ENCODE peak calls at places on chromosomes 1 and 21, in five cellular contexts. O is mammary epithelial cell, T is left ventricle myocardium inferior, A is tibial nerve, I is aorta. G is an unnamed sample. For H3K36me3, the result is how much of the 10 kb centered on the place peaks cover.

GRCh38 chr1:66464802-66465201 is 69.2 kb upstream of the SGIP1 start:
- DNase-seq in O (peak), T (no peak), A (no peak), I (no peak), G (no peak)

GRCh38 chr1:38482080-38482826 is 377.3 kb downstream of the RRAGC start:
- DNase-seq in O (no peak), T (no peak), A (no peak), I (no peak), G (no peak)

GRCh38 chr1:84367219-84367618 is 31.1 kb upstream of the DNASE2B start:
- DNase-seq in O (no peak), T (no peak), A (no peak), I (no peak), G (no peak)

GRCh38 chr1:44316231-44316759 is 38.8 kb downstream of the ERI3 start:
- DNase-seq in O (no peak), T (no peak), A (no peak), I (no peak), G (no peak)

GRCh38 chr1:230752407-230752806 is 5.2 kb downstream of the CAPN9 start:
- DNase-seq in O (no peak), T (no peak), A (no peak), I (no peak), G (no peak)

GRCh38 chr1:156079762-156080597 is 2.3 kb downstream of the MEX3A start:
- DNase-seq in O (no peak), T (no peak), A (no peak), I (no peak), G (no peak)

GRCh38 chr1:56301791-56302190 is 277.6 kb downstream of the PLPP3 start:
- DNase-seq in O (no peak), T (no peak), A (no peak), I (no peak), G (no peak)

GRCh38 chr21:41169258-41169576 is 1.3 kb downstream of the BACE2 start:
- DNase-seq in O (no peak), T (no peak), A (no peak), I (no peak), G (no peak)

GRCh38 chr21:44773291-44773932 is 28.2 kb downstream of the UBE2G2 start:
- DNase-seq in O (no peak), T (no peak), A (no peak), I (no peak), G (no peak)
- H3K27ac ChIP-seq in O (no peak), T (no peak), A (no peak), I (no peak), G (no peak)

GRCh38 chr21:45279446-45280177 is 8.1 kb downstream of the POFUT2 start:
- DNase-seq in O (no peak), T (no peak), A (peak), I (no peak), G (peak)
- H3K36me3 ChIP-seq in O (under half), T (half or more), A (half or more), I (under half), G (half or more)

GRCh38 chr1:28190996-28191645 is 14.6 kb upstream of the PTAFR start:
- DNase-seq in O (no peak), T (no peak), A (no peak), I (no peak), G (no peak)
- H3K27ac ChIP-seq in O (no peak), T (peak), A (no peak), I (no peak), G (no peak)

GRCh38 chr1:205620269-205620668 is 11.5 kb downstream of the ELK4 start:
- DNase-seq in O (no peak), T (no peak), A (no peak), I (no peak), G (no peak)
- H3K36me3 ChIP-seq in O (under half), T (half or more), A (half or more), I (under half), G (half or more)

DNA sequence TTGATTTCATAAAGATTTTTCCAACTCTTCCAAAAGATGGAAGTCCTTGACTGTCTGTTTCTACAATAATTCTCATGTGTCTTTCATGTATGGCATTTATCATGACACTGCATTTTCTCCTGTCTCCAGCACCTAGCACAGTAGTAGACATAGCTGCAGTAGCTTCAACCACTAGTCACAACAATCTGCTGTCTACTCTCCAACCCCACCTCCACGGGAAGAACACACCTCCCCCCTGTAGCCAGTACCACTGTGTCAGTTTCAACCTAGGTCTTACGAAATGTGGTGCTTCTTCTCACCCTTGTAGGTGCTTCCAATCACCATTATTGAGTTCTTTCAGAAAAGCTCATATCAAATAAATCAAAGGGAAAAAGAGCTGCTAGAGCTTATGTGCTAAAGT is 425.1 kb upstream of the ADAMTS5 start:
- DNase-seq in O (no peak), T (no peak), A (no peak), I (no peak), G (no peak)
- H3K27ac ChIP-seq in O (no peak), T (no peak), A (no peak), I (no peak), G (peak)

DNA sequence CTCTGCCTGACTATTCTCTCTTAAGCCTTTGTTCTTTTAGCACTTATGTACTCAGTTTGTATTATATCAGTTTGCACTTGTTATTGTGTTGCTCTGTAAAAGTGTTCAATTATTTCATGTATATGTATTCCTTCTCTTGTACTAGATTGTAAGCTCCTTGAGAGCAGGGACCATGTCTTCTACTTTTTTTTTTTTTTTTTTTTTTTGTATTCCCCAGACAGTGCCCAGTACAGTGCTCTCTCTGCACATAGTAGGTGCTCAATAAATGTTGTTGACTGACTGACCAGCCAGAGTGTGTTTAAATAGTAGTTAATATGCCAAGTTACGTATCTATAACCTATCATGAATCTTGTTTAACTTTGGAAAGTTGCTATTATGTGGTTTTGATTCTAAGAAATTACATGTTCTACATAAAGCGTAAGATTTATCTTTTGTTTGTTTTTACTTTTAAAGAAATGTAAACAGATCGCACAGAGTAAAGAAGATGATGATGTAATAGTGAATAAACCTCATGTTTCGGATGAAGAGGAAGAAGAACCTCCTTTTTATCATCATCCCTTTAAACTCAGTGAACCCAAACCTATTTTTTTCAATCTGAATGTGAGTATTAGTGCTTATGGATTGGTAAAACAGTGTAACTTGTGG is 16.1 kb downstream of the SON start:
- DNase-seq in O (no peak), T (no peak), A (no peak), I (no peak), G (no peak)
- H3K36me3 ChIP-seq in O (half or more), T (half or more), A (half or more), I (under half), G (half or more)

GRCh38 chr1:206491592-206491991 is 15.7 kb upstream of the RASSF5 start:
- DNase-seq in O (no peak), T (no peak), A (no peak), I (no peak), G (no peak)
- H3K27ac ChIP-seq in O (no peak), T (no peak), A (no peak), I (no peak), G (no peak)

GRCh38 chr1:151661728-151662127 is 49.9 kb downstream of the SNX27 start:
- DNase-seq in O (no peak), T (no peak), A (no peak), I (no peak), G (no peak)
- H3K36me3 ChIP-seq in O (under half), T (half or more), A (half or more), I (under half), G (under half)

DNA sequence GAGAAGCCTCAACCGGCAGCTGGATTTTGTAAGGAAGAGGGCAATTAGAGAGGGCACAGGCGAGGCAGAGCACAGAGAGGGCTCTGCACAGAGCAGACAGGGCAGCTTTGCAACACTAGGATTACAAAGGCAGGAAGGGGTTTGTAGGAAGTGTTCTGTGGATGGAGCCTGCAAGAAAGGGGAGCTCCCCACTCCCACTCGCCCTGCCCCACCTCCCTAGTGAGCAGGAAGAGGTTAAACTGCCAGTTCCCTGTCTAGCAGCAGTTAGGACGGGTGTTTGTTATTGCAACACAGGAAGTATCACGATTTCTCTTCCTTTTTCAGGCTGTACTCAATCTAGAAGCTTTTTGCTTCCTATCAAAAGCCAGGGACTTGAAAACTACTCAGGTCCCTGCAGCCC is 63.3 kb upstream of the LRRC8D start:
- DNase-seq in O (no peak), T (peak), A (no peak), I (no peak), G (no peak)
- H3K27ac ChIP-seq in O (no peak), T (peak), A (no peak), I (no peak), G (no peak)

GRCh38 chr1:223785808-223786207 is 59.9 kb downstream of the TP53BP2 start:
- DNase-seq in O (no peak), T (no peak), A (no peak), I (no peak), G (no peak)

GRCh38 chr1:223780318-223780717 is 65.4 kb downstream of the TP53BP2 start:
- DNase-seq in O (no peak), T (no peak), A (no peak), I (no peak), G (no peak)

GRCh38 chr1:223780926-223781325 is 64.8 kb downstream of the TP53BP2 start:
- DNase-seq in O (no peak), T (no peak), A (no peak), I (no peak), G (no peak)

GRCh38 chr1:223784541-223784940 is 61.2 kb downstream of the TP53BP2 start:
- DNase-seq in O (no peak), T (no peak), A (no peak), I (no peak), G (no peak)

GRCh38 chr1:223783676-223784075 is 62.1 kb downstream of the TP53BP2 start:
- DNase-seq in O (no peak), T (no peak), A (no peak), I (no peak), G (no peak)
- H3K36me3 ChIP-seq in O (under half), T (half or more), A (half or more), I (under half), G (under half)